ENCODE peak calls at places on chromosome 12, in five cellular contexts. I, T, O, X and D are unnamed samples.

GRCh38 chr12:94174576-94174975 is 26.2 kb downstream of the PLXNC1 start:
- DNase-seq in I (no peak), T (peak), O (peak), X (no peak), D (no peak)

GRCh38 chr12:20105938-20106337 is 262.4 kb upstream of the PDE3A start:
- DNase-seq in I (peak), T (no peak), O (no peak), X (no peak), D (peak)

GRCh38 chr12:1122803-1123202 is 131.8 kb downstream of the ERC1 start:
- DNase-seq in I (no peak), T (no peak), O (no peak), X (no peak), D (no peak)

GRCh38 chr12:90366286-90366685 is 588.7 kb downstream of the CCER1 start:
- DNase-seq in I (peak), T (no peak), O (no peak), X (no peak), D (peak)

GRCh38 chr12:44875417-44875953 is 630 bp downstream of the NELL2 start:
- DNase-seq in I (no peak), T (no peak), O (peak), X (peak), D (no peak)

GRCh38 chr12:83664650-83665049 is 977.9 kb downstream of the TMTC2 start:
- DNase-seq in I (no peak), T (no peak), O (no peak), X (no peak), D (no peak)

GRCh38 chr12:34598352-34598827 is 576.1 kb downstream of the ALG10 start:
- DNase-seq in I (no peak), T (no peak), O (no peak), X (no peak), D (no peak)

GRCh38 chr12:27534060-27534764 is 10.2 kb downstream of the PPFIBP1 start:
- DNase-seq in I (no peak), T (peak), O (peak), X (peak), D (peak)

GRCh38 chr12:86663173-86663572 is 407.0 kb upstream of the MGAT4C start:
- DNase-seq in I (no peak), T (no peak), O (no peak), X (no peak), D (no peak)

GRCh38 chr12:10618338-10618987 is 5.1 kb upstream of the MAGOHB start:
- DNase-seq in I (peak), T (no peak), O (no peak), X (no peak), D (peak)

GRCh38 chr12:126537961-126538530 is 1472.8 kb downstream of the AACS start:
- DNase-seq in I (no peak), T (no peak), O (no peak), X (no peak), D (no peak)

GRCh38 chr12:70598467-70599194 is 38.6 kb downstream of the PTPRB start:
- DNase-seq in I (no peak), T (no peak), O (no peak), X (no peak), D (no peak)

GRCh38 chr12:123050913-123051312 is 70.4 kb downstream of the ARL6IP4 start:
- DNase-seq in I (no peak), T (no peak), O (no peak), X (no peak), D (no peak)

GRCh38 chr12:3803865-3804472 is 51.1 kb upstream of the CRACR2A start:
- DNase-seq in I (peak), T (peak), O (no peak), X (peak), D (peak)

GRCh38 chr12:105189293-105189692 is 46.7 kb downstream of the APPL2 start:
- DNase-seq in I (no peak), T (no peak), O (no peak), X (no peak), D (no peak)

GRCh38 chr12:124390442-124391116 is 95.7 kb downstream of the RFLNA start:
- DNase-seq in I (peak), T (peak), O (peak), X (no peak), D (peak)

GRCh38 chr12:78951746-78952532 is 87.4 kb downstream of the SYT1 start:
- DNase-seq in I (no peak), T (no peak), O (no peak), X (no peak), D (no peak)

GRCh38 chr12:123031171-123031845 is 50.8 kb downstream of the ARL6IP4 start:
- DNase-seq in I (no peak), T (no peak), O (no peak), X (no peak), D (no peak)

GRCh38 chr12:65602579-65603295 is 221.5 kb upstream of the HMGA2 start:
- DNase-seq in I (peak), T (peak), O (peak), X (peak), D (peak)

GRCh38 chr12:6532051-6532926 is 2.0 kb upstream of the GAPDH start:
- DNase-seq in I (peak), T (peak), O (peak), X (peak), D (peak)

GRCh38 chr12:43306066-43306465 is 245.9 kb downstream of the ADAMTS20 start:
- DNase-seq in I (peak), T (no peak), O (no peak), X (no peak), D (peak)

GRCh38 chr12:49367381-49368239 is at the start of gene SPATS2:
- DNase-seq in I (no peak), T (peak), O (no peak), X (peak), D (no peak)

GRCh38 chr12:115354476-115354890 is 670.5 kb upstream of the TBX3 start:
- DNase-seq in I (peak), T (peak), O (no peak), X (no peak), D (peak)

DNA sequence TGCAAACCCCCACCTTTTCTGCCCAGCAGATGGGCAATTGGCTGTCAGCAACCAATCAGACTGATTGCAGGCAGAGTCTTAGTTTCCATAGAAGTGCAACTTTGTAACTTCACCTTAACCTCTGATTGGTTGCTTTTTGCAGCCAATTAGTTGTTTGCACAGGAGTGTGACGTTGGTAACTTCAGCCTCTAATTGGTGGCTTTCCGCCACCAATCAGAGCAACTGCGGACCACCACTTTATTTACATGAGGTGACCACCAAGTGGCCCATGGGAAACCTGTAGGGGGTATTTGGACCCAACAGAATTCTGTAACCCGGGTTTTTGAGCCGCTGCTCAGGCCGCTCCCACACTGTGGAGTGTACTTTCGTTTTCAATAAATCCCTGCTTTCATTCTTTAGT is 32.3 kb downstream of the CDKN1B start:
- DNase-seq in I (no peak), T (no peak), O (no peak), X (no peak), D (peak)
- H3K4me3 ChIP-seq in I (no peak), T (no peak), O (no peak), X (no peak), D (peak)

DNA sequence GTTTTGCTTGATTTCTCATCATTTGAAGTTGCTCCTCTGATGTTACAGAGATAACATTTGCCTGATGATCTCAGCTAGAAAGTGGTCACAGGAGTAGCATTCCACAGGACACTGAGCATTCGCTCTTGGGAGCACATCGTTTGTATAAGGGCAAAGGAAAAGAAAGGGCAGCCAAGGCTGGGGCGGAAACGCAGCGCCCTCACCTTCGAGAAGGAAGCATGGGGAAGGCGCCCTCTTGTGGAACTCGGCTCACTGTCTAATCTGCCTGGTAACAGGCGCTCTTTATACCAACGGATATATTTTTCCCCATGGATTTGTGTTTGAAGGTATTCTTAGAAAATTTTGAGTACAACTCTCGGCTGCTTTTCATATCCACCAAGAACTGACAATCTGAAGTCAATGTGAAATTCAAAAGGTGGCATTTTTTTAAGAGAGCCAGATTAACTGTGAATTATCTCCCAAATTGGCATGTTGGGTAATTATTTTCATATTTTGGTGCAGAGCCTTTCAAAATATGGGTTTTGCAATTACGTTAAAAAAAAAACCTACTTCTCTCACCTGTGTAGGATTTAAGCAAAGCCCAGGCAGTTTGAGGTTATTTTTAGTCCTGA is 172.7 kb downstream of the CAND1 start:
- DNase-seq in I (peak), T (peak), O (no peak), X (peak), D (peak)
- H3K4me3 ChIP-seq in I (no peak), T (no peak), O (no peak), X (no peak), D (no peak)

DNA sequence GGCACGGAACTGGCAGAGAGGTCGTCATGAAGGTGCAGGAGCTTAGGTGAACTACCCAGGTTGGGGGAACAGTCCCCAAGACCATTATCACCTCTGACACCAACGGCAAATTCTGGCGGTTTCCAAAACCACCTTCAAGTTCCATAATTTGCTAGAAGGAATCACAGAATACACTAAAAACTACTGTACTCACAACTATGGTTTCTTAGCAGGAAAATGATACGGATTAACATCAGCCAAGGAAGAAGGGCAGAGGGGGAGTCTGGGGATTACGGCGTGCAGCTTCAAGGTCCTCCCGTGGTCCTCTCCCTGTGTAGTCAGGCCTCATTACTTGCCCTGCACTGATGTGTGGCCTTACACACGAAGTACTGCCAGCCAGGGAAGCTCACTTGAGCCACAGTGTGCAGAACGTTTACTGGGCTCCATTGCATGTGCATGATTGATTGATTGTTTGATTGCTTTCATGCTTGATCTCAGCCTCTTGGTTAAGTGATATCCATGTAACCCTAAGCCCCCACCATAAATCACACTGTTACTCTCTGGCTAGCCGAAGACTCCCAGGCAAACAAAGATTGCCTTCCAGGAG is 813 bp upstream of the STX2 start:
- DNase-seq in I (no peak), T (no peak), O (no peak), X (no peak), D (no peak)
- H3K4me3 ChIP-seq in I (peak), T (peak), O (peak), X (no peak), D (peak)

DNA sequence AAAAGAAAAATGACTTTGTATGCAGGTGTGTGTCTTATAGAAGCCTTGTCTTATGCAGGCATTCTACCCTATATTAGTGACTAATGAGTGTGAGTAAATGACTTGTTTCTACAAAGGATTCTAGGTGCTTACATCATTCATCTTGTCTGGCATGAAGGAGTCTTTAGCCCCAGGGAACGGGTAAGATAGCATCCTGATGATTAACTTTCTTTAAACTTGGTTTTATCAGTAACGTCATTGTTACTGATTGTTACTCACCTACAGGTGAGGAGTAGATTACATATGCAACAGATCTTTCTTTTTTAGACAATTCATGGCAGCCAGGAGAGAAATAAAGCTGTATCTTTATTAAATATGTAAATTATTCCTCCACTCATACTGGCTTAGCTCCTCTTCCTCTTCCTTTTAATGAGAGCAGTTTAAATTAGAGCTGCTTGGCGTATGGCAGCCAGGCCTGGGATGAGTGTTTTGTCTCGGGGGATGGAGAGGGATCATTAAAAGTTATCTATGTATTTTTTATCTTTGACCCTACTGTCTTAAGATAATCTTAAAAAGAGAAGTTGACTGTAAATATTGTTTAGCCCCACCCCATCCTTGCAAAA is 57.2 kb upstream of the ATP2A2 start:
- DNase-seq in I (peak), T (no peak), O (no peak), X (no peak), D (peak)
- H3K4me3 ChIP-seq in I (no peak), T (no peak), O (no peak), X (peak), D (no peak)

GRCh38 chr12:116456683-116457082 is 102.5 kb upstream of the MAP1LC3B2 start:
- DNase-seq in I (no peak), T (no peak), O (no peak), X (peak), D (peak)
- H3K4me3 ChIP-seq in I (no peak), T (no peak), O (no peak), X (no peak), D (no peak)

GRCh38 chr12:87967871-87968270 is 61.3 kb downstream of the C12orf50 start:
- DNase-seq in I (no peak), T (no peak), O (no peak), X (no peak), D (peak)
- H3K4me3 ChIP-seq in I (no peak), T (no peak), O (no peak), X (no peak), D (no peak)